ENCODE peak calls at places on chromosomes 13 and 19, in six cellular contexts. L, V, Z, O, D and P are unnamed samples.

GRCh38 chr13:112574476-112575294 is 13.3 kb downstream of the TUBGCP3 start:
- DNase-seq in L (no peak), V (no peak), Z (no peak), O (no peak), D (no peak), P (no peak)

GRCh38 chr19:34573226-34573864 is 91.8 kb downstream of the WTIP start:
- DNase-seq in L (no peak), V (no peak), Z (no peak), O (no peak), D (no peak), P (no peak)

GRCh38 chr19:18131841-18132596 is 20.9 kb upstream of the PIK3R2 start:
- DNase-seq in L (no peak), V (no peak), Z (no peak), O (no peak), D (no peak), P (no peak)

GRCh38 chr13:98020271-98020670 is 66.8 kb downstream of the IPO5 start:
- DNase-seq in L (no peak), V (no peak), Z (no peak), O (no peak), D (no peak), P (no peak)

GRCh38 chr19:6249296-6249695 is 30.5 kb downstream of the MLLT1 start:
- DNase-seq in L (no peak), V (no peak), Z (no peak), O (no peak), D (no peak), P (no peak)

GRCh38 chr19:49847731-49848696 is 2.9 kb upstream of the PTOV1 start:
- DNase-seq in L (no peak), V (no peak), Z (no peak), O (peak), D (no peak), P (no peak)

GRCh38 chr13:32414580-32414979 is 13.3 kb downstream of the N4BP2L1 start:
- DNase-seq in L (no peak), V (no peak), Z (no peak), O (no peak), D (no peak), P (no peak)

GRCh38 chr13:103067751-103068563 is 1.7 kb upstream of the SLC10A2 start:
- DNase-seq in L (peak), V (no peak), Z (no peak), O (no peak), D (no peak), P (no peak)

GRCh38 chr19:12952488-12953455 is 4.3 kb downstream of the GADD45GIP1 start:
- DNase-seq in L (no peak), V (no peak), Z (no peak), O (no peak), D (no peak), P (no peak)

GRCh38 chr13:108924154-108924940 is 294.9 kb downstream of the MYO16 start:
- DNase-seq in L (no peak), V (no peak), Z (no peak), O (no peak), D (no peak), P (no peak)